ENCODE peak calls at places on chromosome 20, in nine cellular contexts. K is fibroblast of lung, B is AG10803, E is spleen, A is WERI-Rb-1, F is MCF 10A, N is cardiac muscle cell, O is BE2C, S is fibroblast of the aortic adventitia. P is an unnamed sample.

GRCh38 chr20:51005214-51005613 is 17.7 kb downstream of the KCNG1 start:
- DNase-seq in K (no peak), B (no peak), E (no peak), A (no peak), F (no peak), N (no peak), O (no peak), S (no peak), P (no peak)

GRCh38 chr20:14921546-14921945 is 584.1 kb upstream of the FLRT3 start:
- DNase-seq in K (peak), B (peak), E (no peak), A (no peak), F (peak), N (no peak), O (no peak), S (no peak), P (peak)

GRCh38 chr20:63830821-63831593 is at the start of gene ZBTB46:
- DNase-seq in K (peak), B (peak), E (peak), A (no peak), F (peak), N (peak), O (peak), S (no peak), P (no peak)

GRCh38 chr20:13139459-13140150 is 81.5 kb upstream of the ISM1 start:
- DNase-seq in K (peak), B (peak), E (no peak), A (no peak), F (no peak), N (no peak), O (no peak), S (peak), P (peak)

GRCh38 chr20:9061434-9061833 is 7.5 kb upstream of the PLCB4 start:
- DNase-seq in K (no peak), B (no peak), E (no peak), A (no peak), F (no peak), N (no peak), O (no peak), S (no peak), P (no peak)

GRCh38 chr20:63053430-63054102 is 46.8 kb upstream of the BHLHE23 start:
- DNase-seq in K (no peak), B (no peak), E (peak), A (no peak), F (no peak), N (no peak), O (no peak), S (no peak), P (no peak)

GRCh38 chr20:9330151-9330550 is 184.2 kb upstream of the LAMP5 start:
- DNase-seq in K (no peak), B (no peak), E (no peak), A (no peak), F (no peak), N (no peak), O (no peak), S (no peak), P (no peak)

GRCh38 chr20:8689337-8689736 is 379.6 kb upstream of the PLCB4 start:
- DNase-seq in K (no peak), B (no peak), E (no peak), A (no peak), F (no peak), N (no peak), O (no peak), S (no peak), P (no peak)

GRCh38 chr20:61743606-61744005 is 322.1 kb downstream of the TAF4 start:
- DNase-seq in K (no peak), B (no peak), E (peak), A (no peak), F (no peak), N (no peak), O (no peak), S (no peak), P (no peak)

GRCh38 chr20:1274485-1275313 is 8.6 kb downstream of the SNPH start:
- DNase-seq in K (no peak), B (no peak), E (no peak), A (no peak), F (no peak), N (no peak), O (peak), S (no peak), P (no peak)

GRCh38 chr20:17624551-17625245 is 54.8 kb downstream of the DSTN start:
- DNase-seq in K (no peak), B (no peak), E (peak), A (peak), F (no peak), N (no peak), O (peak), S (no peak), P (no peak)

GRCh38 chr20:12287575-12287974 is 369.9 kb downstream of the BTBD3 start:
- DNase-seq in K (no peak), B (no peak), E (no peak), A (no peak), F (peak), N (no peak), O (no peak), S (peak), P (no peak)

GRCh38 chr20:43590036-43590391 is 723 bp upstream of the IFT52 start:
- DNase-seq in K (no peak), B (no peak), E (no peak), A (peak), F (no peak), N (peak), O (peak), S (no peak), P (no peak)

GRCh38 chr20:3510110-3510509 is 39.3 kb downstream of the ATRN start:
- DNase-seq in K (no peak), B (no peak), E (no peak), A (no peak), F (no peak), N (no peak), O (no peak), S (no peak), P (no peak)

GRCh38 chr20:3778976-3779375 is 2.3 kb downstream of the SPEF1 start:
- DNase-seq in K (no peak), B (no peak), E (peak), A (no peak), F (no peak), N (no peak), O (no peak), S (no peak), P (no peak)

GRCh38 chr20:4435210-4435609 is 286.5 kb upstream of the PRND start:
- DNase-seq in K (peak), B (peak), E (no peak), A (no peak), F (no peak), N (no peak), O (no peak), S (peak), P (peak)

GRCh38 chr20:38315290-38315966 is 11.5 kb downstream of the BPI start:
- DNase-seq in K (peak), B (peak), E (no peak), A (peak), F (peak), N (no peak), O (peak), S (peak), P (peak)

GRCh38 chr20:33522256-33522820 is 32.4 kb downstream of the CBFA2T2 start:
- DNase-seq in K (no peak), B (no peak), E (no peak), A (no peak), F (no peak), N (no peak), O (no peak), S (no peak), P (peak)

GRCh38 chr20:50788045-50788867 is 6.6 kb upstream of the BCAS4 start:
- DNase-seq in K (peak), B (peak), E (peak), A (peak), F (peak), N (no peak), O (peak), S (peak), P (peak)

GRCh38 chr20:36830791-36831691 is 44.9 kb upstream of the TLDC2 start:
- DNase-seq in K (peak), B (peak), E (peak), A (no peak), F (peak), N (peak), O (no peak), S (peak), P (peak)

GRCh38 chr20:60001027-60001567 is 42.9 kb downstream of the CDH26 start:
- DNase-seq in K (no peak), B (no peak), E (no peak), A (no peak), F (no peak), N (no peak), O (no peak), S (no peak), P (peak)

GRCh38 chr20:38735172-38735571 is 10.9 kb downstream of the SLC32A1 start:
- DNase-seq in K (no peak), B (no peak), E (no peak), A (no peak), F (no peak), N (no peak), O (no peak), S (no peak), P (no peak)

GRCh38 chr20:17617212-17617867 is 47.5 kb downstream of the DSTN start:
- DNase-seq in K (no peak), B (peak), E (peak), A (peak), F (peak), N (peak), O (peak), S (peak), P (peak)

GRCh38 chr20:32885201-32885600 is 26.5 kb downstream of the EFCAB8 start:
- DNase-seq in K (no peak), B (no peak), E (no peak), A (no peak), F (no peak), N (no peak), O (no peak), S (no peak), P (no peak)

GRCh38 chr20:25600632-25601031 is 15.3 kb upstream of the NINL start:
- DNase-seq in K (peak), B (no peak), E (peak), A (no peak), F (no peak), N (no peak), O (peak), S (no peak), P (peak)

GRCh38 chr20:10119336-10119735 is 84.5 kb downstream of the ANKEF1 start:
- DNase-seq in K (no peak), B (no peak), E (no peak), A (no peak), F (peak), N (no peak), O (no peak), S (peak), P (peak)

GRCh38 chr20:36728986-36729385 is 16.9 kb downstream of the NDRG3 start:
- DNase-seq in K (peak), B (no peak), E (no peak), A (no peak), F (peak), N (no peak), O (no peak), S (peak), P (no peak)

GRCh38 chr20:44231713-44232468 is 15.2 kb upstream of the GDAP1L1 start:
- DNase-seq in K (no peak), B (no peak), E (no peak), A (peak), F (no peak), N (peak), O (no peak), S (no peak), P (no peak)

GRCh38 chr20:36093025-36093803 is 61.3 kb upstream of the EPB41L1 start:
- DNase-seq in K (peak), B (peak), E (peak), A (peak), F (peak), N (peak), O (peak), S (no peak), P (no peak)

GRCh38 chr20:16719421-16719820 is 10.4 kb upstream of the SNRPB2 start:
- DNase-seq in K (no peak), B (no peak), E (no peak), A (no peak), F (no peak), N (no peak), O (no peak), S (no peak), P (no peak)

GRCh38 chr20:44659931-44660330 is 8.4 kb upstream of the ADA start:
- DNase-seq in K (no peak), B (no peak), E (no peak), A (no peak), F (no peak), N (no peak), O (no peak), S (no peak), P (no peak)

GRCh38 chr20:43979576-43979975 is 64.9 kb downstream of the TOX2 start:
- DNase-seq in K (no peak), B (no peak), E (no peak), A (no peak), F (no peak), N (no peak), O (no peak), S (no peak), P (no peak)

GRCh38 chr20:23029324-23029723 is 5.8 kb upstream of the SSTR4 start:
- DNase-seq in K (no peak), B (no peak), E (no peak), A (no peak), F (no peak), N (no peak), O (no peak), S (no peak), P (no peak)

GRCh38 chr20:38219006-38219950 is 41.3 kb downstream of the KIAA1755 start:
- DNase-seq in K (no peak), B (no peak), E (peak), A (peak), F (no peak), N (no peak), O (no peak), S (no peak), P (no peak)

GRCh38 chr20:49750611-49751396 is 37.1 kb upstream of the B4GALT5 start:
- DNase-seq in K (no peak), B (no peak), E (peak), A (no peak), F (no peak), N (no peak), O (no peak), S (no peak), P (no peak)

GRCh38 chr20:63230800-63231268 is 4.9 kb upstream of the BIRC7 start:
- DNase-seq in K (peak), B (peak), E (no peak), A (peak), F (peak), N (peak), O (peak), S (peak), P (peak)

GRCh38 chr20:10654630-10655029 is 19.2 kb downstream of the JAG1 start:
- DNase-seq in K (no peak), B (no peak), E (no peak), A (no peak), F (peak), N (peak), O (peak), S (no peak), P (no peak)

GRCh38 chr20:6142348-6142993 is 19.6 kb upstream of the FERMT1 start:
- DNase-seq in K (peak), B (peak), E (no peak), A (peak), F (peak), N (peak), O (peak), S (peak), P (peak)

DNA sequence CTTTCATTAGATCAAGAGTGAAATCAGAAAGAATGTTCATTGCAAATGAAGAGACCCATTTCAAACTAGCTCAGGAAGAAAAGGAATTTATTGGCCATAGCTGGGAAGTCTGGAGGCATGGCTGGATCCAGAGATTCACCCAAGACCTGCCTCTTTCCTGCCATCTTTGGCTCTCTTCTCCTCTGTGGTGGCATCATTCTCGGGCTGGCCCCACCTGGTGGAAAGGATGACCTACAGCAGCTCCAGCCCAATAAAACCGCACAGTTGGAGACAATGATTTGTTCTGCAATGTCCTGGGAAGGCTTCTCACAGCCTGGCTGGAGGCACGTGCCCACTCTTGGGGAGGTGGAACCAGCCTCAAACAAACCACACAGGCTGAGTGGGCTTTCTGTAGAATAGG is 18.1 kb upstream of the FERMT1 start:
- DNase-seq in K (no peak), B (no peak), E (no peak), A (peak), F (no peak), N (no peak), O (peak), S (no peak), P (peak)
- TF ChIP-seq CTCF in K (no peak), B (no peak), E (no peak), A (peak), F (no peak), N (peak), O (peak), S (peak), P (peak)

DNA sequence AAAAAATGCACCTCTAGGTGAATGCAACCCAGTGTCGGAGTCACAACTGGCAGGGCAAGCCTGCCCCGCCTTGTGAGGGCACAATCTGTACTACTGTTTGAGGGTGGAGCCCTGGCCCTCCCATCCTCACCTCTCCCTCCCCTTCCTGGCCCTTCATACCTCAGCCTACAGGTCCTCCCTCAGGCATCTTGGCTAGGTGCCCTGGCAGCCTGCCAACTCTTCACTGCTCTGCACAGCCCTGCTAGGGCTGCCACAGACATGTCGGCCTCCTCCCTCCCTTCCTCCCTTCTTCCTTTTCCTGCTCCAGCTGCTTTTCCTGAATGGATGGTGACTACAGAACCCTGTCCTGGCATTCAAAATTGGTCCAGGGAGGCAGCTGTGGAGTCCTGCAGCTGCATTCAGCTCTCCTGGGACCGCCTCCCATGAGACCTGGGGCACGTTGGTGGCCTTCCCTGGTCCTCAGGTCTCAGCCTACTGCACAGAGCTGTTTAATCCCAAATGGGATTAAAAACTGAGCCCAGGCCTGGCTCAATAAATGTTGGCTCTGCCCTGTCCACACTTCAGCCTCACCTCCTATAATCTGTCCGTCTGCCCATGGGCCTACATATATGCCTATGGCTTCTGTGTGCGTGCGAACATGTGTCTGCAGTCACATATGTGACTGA is 52.7 kb downstream of the CDH22 start:
- DNase-seq in K (peak), B (no peak), E (peak), A (peak), F (peak), N (peak), O (peak), S (peak), P (peak)
- TF ChIP-seq CTCF in K (no peak), B (no peak), E (no peak), A (no peak), F (no peak), N (no peak), O (no peak), S (no peak), P (no peak)

GRCh38 chr20:20663841-20664240 is 48.6 kb downstream of the RALGAPA2 start:
- DNase-seq in K (peak), B (no peak), E (no peak), A (no peak), F (peak), N (no peak), O (no peak), S (no peak), P (no peak)

GRCh38 chr20:20666359-20666758 is 46.1 kb downstream of the RALGAPA2 start:
- DNase-seq in K (no peak), B (no peak), E (no peak), A (no peak), F (no peak), N (no peak), O (no peak), S (no peak), P (no peak)

GRCh38 chr20:20665200-20665599 is 47.2 kb downstream of the RALGAPA2 start:
- DNase-seq in K (no peak), B (no peak), E (no peak), A (no peak), F (no peak), N (no peak), O (no peak), S (no peak), P (no peak)

GRCh38 chr20:20665933-20666332 is 46.5 kb downstream of the RALGAPA2 start:
- DNase-seq in K (no peak), B (no peak), E (no peak), A (no peak), F (no peak), N (no peak), O (no peak), S (no peak), P (no peak)

GRCh38 chr20:20664795-20665194 is 47.6 kb downstream of the RALGAPA2 start:
- DNase-seq in K (peak), B (no peak), E (no peak), A (peak), F (peak), N (peak), O (peak), S (peak), P (peak)
- TF ChIP-seq CTCF in K (no peak), B (peak), E (peak), A (peak), F (peak), N (peak), O (peak), S (peak), P (peak)

DNA sequence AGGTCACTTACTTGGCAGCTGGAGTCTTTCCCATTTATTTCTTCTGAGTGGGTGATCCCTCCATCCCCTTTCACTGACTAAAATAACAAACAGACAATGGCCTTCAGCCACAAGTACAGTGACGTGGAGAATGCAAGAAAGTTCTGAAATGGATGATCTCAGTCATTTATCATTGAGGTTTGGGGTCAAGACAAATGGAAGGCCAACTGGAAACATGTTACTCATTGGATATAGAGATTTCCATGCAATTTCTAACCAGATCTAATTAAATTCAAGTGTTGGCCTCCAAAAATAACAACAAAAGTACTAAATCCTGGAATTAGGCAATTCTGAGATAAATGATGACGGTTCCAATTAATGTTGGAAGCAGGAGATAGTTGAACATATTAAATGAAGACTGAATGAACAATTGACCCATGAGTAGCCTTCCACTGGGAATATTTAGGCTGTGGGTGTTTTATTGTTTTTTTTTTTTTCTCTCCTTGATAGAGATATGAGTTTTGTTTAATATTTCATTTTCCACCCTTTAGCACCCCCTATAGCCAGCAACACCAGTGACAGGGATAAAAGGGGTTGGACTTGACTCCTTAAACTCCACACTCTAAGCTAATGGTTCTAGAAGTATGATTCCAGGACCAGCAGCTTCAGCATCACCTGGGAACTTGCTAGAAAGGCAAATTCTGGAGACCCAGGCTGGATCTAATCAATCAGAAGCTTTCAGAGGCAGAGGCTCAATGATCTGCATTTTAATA is 112.8 kb downstream of the BCAS1 start:
- DNase-seq in K (peak), B (peak), E (no peak), A (no peak), F (no peak), N (no peak), O (no peak), S (peak), P (peak)
- TF ChIP-seq CTCF in K (no peak), B (peak), E (no peak), A (no peak), F (no peak), N (peak), O (peak), S (peak), P (peak)

GRCh38 chr20:2387180-2387577 is 6.5 kb downstream of the TGM6 start:
- DNase-seq in K (peak), B (peak), E (no peak), A (peak), F (peak), N (peak), O (peak), S (peak), P (peak)
- TF ChIP-seq CTCF in K (no peak), B (peak), E (peak), A (peak), F (peak), N (peak), O (peak), S (peak), P (peak)

GRCh38 chr20:57421258-57422220 is 30.3 kb downstream of the RBM38 start:
- DNase-seq in K (no peak), B (no peak), E (peak), A (no peak), F (no peak), N (no peak), O (no peak), S (no peak), P (no peak)
- TF ChIP-seq CTCF in K (no peak), B (no peak), E (no peak), A (no peak), F (no peak), N (no peak), O (no peak), S (no peak), P (no peak)

GRCh38 chr20:7174554-7174953 is 407.1 kb downstream of the BMP2 start:
- DNase-seq in K (no peak), B (no peak), E (no peak), A (no peak), F (no peak), N (no peak), O (no peak), S (no peak), P (no peak)
- TF ChIP-seq CTCF in K (no peak), B (no peak), E (no peak), A (no peak), F (no peak), N (no peak), O (no peak), S (no peak), P (no peak)

P was measured in fibroblast of mammary gland.